ENCODE peak calls at places on chromosome 14, in four cellular contexts. One of them, this sample, is unnamed.

GRCh38 chr14:68628605-68629310 is 164.1 kb downstream of the ZFP36L1 start:
- DNase-seq in HTR-8/SVneo: no peak
- DNase-seq in natural killer cell: peak
- DNase-seq in ovary: no peak
- DNase-seq in this sample: peak

GRCh38 chr14:59283380-59283779 is 94.9 kb downstream of the DAAM1 start:
- DNase-seq in HTR-8/SVneo: no peak
- DNase-seq in natural killer cell: no peak
- DNase-seq in ovary: no peak
- DNase-seq in this sample: no peak

GRCh38 chr14:62308927-62309326 is 546.7 kb downstream of the SNAPC1 start:
- DNase-seq in HTR-8/SVneo: no peak
- DNase-seq in natural killer cell: no peak
- DNase-seq in ovary: no peak
- DNase-seq in this sample: no peak

GRCh38 chr14:21711360-21711961 is 37.8 kb upstream of the OR4E1 start:
- DNase-seq in HTR-8/SVneo: peak
- DNase-seq in natural killer cell: no peak
- DNase-seq in ovary: no peak
- DNase-seq in this sample: peak

GRCh38 chr14:34014936-34015335 is 64.1 kb upstream of the EGLN3 start:
- DNase-seq in HTR-8/SVneo: no peak
- DNase-seq in natural killer cell: no peak
- DNase-seq in ovary: no peak
- DNase-seq in this sample: no peak

GRCh38 chr14:102192840-102193502 is 53.3 kb downstream of the WDR20 start:
- DNase-seq in HTR-8/SVneo: no peak
- DNase-seq in natural killer cell: no peak
- DNase-seq in ovary: no peak
- DNase-seq in this sample: no peak

GRCh38 chr14:43052897-43053296 is 1446.2 kb downstream of the LRFN5 start:
- DNase-seq in HTR-8/SVneo: no peak
- DNase-seq in natural killer cell: no peak
- DNase-seq in ovary: no peak
- DNase-seq in this sample: no peak

GRCh38 chr14:68255697-68256178 is 436.2 kb downstream of the RAD51B start:
- DNase-seq in HTR-8/SVneo: no peak
- DNase-seq in natural killer cell: no peak
- DNase-seq in ovary: no peak
- DNase-seq in this sample: no peak

GRCh38 chr14:92039073-92039719 is 663 bp downstream of the TRIP11 start:
- DNase-seq in HTR-8/SVneo: peak
- DNase-seq in natural killer cell: no peak
- DNase-seq in ovary: no peak
- DNase-seq in this sample: peak

GRCh38 chr14:23185046-23185445 is 1.6 kb upstream of the SLC7A8 start:
- DNase-seq in HTR-8/SVneo: no peak
- DNase-seq in natural killer cell: no peak
- DNase-seq in ovary: no peak
- DNase-seq in this sample: no peak

GRCh38 chr14:101972126-101972785 is 7.9 kb downstream of the DYNC1H1 start:
- DNase-seq in HTR-8/SVneo: peak
- DNase-seq in natural killer cell: no peak
- DNase-seq in ovary: peak
- DNase-seq in this sample: peak

GRCh38 chr14:61145903-61146411 is 135.2 kb downstream of the TMEM30B start:
- DNase-seq in HTR-8/SVneo: no peak
- DNase-seq in natural killer cell: no peak
- DNase-seq in ovary: no peak
- DNase-seq in this sample: no peak

GRCh38 chr14:47722929-47723693 is 47.7 kb upstream of the MDGA2 start:
- DNase-seq in HTR-8/SVneo: no peak
- DNase-seq in natural killer cell: no peak
- DNase-seq in ovary: no peak
- DNase-seq in this sample: no peak

GRCh38 chr14:76848879-76849278 is 22.7 kb downstream of the LRRC74A start:
- DNase-seq in HTR-8/SVneo: no peak
- DNase-seq in natural killer cell: no peak
- DNase-seq in ovary: no peak
- DNase-seq in this sample: no peak

GRCh38 chr14:43872752-43873655 is 634.1 kb downstream of the FSCB start:
- DNase-seq in HTR-8/SVneo: no peak
- DNase-seq in natural killer cell: no peak
- DNase-seq in ovary: no peak
- DNase-seq in this sample: no peak

GRCh38 chr14:93343266-93343665 is 3.7 kb upstream of the COX8C start:
- DNase-seq in HTR-8/SVneo: no peak
- DNase-seq in natural killer cell: no peak
- DNase-seq in ovary: no peak
- DNase-seq in this sample: no peak

GRCh38 chr14:92880851-92881250 is 42.1 kb upstream of the CHGA start:
- DNase-seq in HTR-8/SVneo: peak
- DNase-seq in natural killer cell: no peak
- DNase-seq in ovary: no peak
- DNase-seq in this sample: peak

GRCh38 chr14:103522649-103523582 is at the start of gene CKB:
- DNase-seq in HTR-8/SVneo: peak
- DNase-seq in natural killer cell: no peak
- DNase-seq in ovary: peak
- DNase-seq in this sample: peak

GRCh38 chr14:32635103-32635719 is 303.5 kb upstream of the NPAS3 start:
- DNase-seq in HTR-8/SVneo: peak
- DNase-seq in natural killer cell: no peak
- DNase-seq in ovary: no peak
- DNase-seq in this sample: no peak

GRCh38 chr14:78875031-78875430 is 704.9 kb downstream of the NRXN3 start:
- DNase-seq in HTR-8/SVneo: no peak
- DNase-seq in natural killer cell: no peak
- DNase-seq in ovary: no peak
- DNase-seq in this sample: no peak

GRCh38 chr14:79369359-79370332 is 841.7 kb downstream of the DIO2 start:
- DNase-seq in HTR-8/SVneo: peak
- DNase-seq in natural killer cell: no peak
- DNase-seq in ovary: no peak
- DNase-seq in this sample: no peak

GRCh38 chr14:50714452-50715073 is 46.5 kb upstream of the SAV1 start:
- DNase-seq in HTR-8/SVneo: peak
- DNase-seq in natural killer cell: no peak
- DNase-seq in ovary: no peak
- DNase-seq in this sample: peak

GRCh38 chr14:77638738-77639137 is 22.3 kb upstream of the SPTLC2 start:
- DNase-seq in HTR-8/SVneo: peak
- DNase-seq in natural killer cell: no peak
- DNase-seq in ovary: no peak
- DNase-seq in this sample: no peak

GRCh38 chr14:59595071-59595470 is 18.5 kb upstream of the CCDC175 start:
- DNase-seq in HTR-8/SVneo: no peak
- DNase-seq in natural killer cell: no peak
- DNase-seq in ovary: no peak
- DNase-seq in this sample: no peak

GRCh38 chr14:36656769-36657408 is 4.8 kb upstream of the PAX9 start:
- DNase-seq in HTR-8/SVneo: no peak
- DNase-seq in natural killer cell: no peak
- DNase-seq in ovary: no peak
- DNase-seq in this sample: no peak

GRCh38 chr14:103385994-103386491 is 828 bp downstream of the MARK3 start:
- DNase-seq in HTR-8/SVneo: no peak
- DNase-seq in natural killer cell: peak
- DNase-seq in ovary: peak
- DNase-seq in this sample: peak

GRCh38 chr14:74838141-74838540 is 37.8 kb downstream of the PROX2 start:
- DNase-seq in HTR-8/SVneo: no peak
- DNase-seq in natural killer cell: no peak
- DNase-seq in ovary: no peak
- DNase-seq in this sample: no peak

GRCh38 chr14:76699901-76700590 is 61.2 kb upstream of the VASH1 start:
- DNase-seq in HTR-8/SVneo: no peak
- DNase-seq in natural killer cell: no peak
- DNase-seq in ovary: no peak
- DNase-seq in this sample: no peak

GRCh38 chr14:79254069-79254775 is 957.1 kb downstream of the DIO2 start:
- DNase-seq in HTR-8/SVneo: peak
- DNase-seq in natural killer cell: no peak
- DNase-seq in ovary: no peak
- DNase-seq in this sample: no peak

GRCh38 chr14:78835052-78835451 is 664.9 kb downstream of the NRXN3 start:
- DNase-seq in HTR-8/SVneo: no peak
- DNase-seq in natural killer cell: no peak
- DNase-seq in ovary: no peak
- DNase-seq in this sample: no peak

GRCh38 chr14:52695481-52696091 is at the start of gene ERO1A:
- DNase-seq in HTR-8/SVneo: peak
- DNase-seq in natural killer cell: peak
- DNase-seq in ovary: peak
- DNase-seq in this sample: no peak

GRCh38 chr14:68359862-68360552 is 432.9 kb downstream of the ZFP36L1 start:
- DNase-seq in HTR-8/SVneo: peak
- DNase-seq in natural killer cell: no peak
- DNase-seq in ovary: peak
- DNase-seq in this sample: no peak

GRCh38 chr14:88793259-88793625 is 489 bp upstream of the EML5 start:
- DNase-seq in HTR-8/SVneo: no peak
- DNase-seq in natural killer cell: no peak
- DNase-seq in ovary: no peak
- DNase-seq in this sample: no peak

GRCh38 chr14:81819344-81819743 is 285.7 kb upstream of the SEL1L start:
- DNase-seq in HTR-8/SVneo: no peak
- DNase-seq in natural killer cell: no peak
- DNase-seq in ovary: no peak
- DNase-seq in this sample: no peak

This sample was measured in HuH-7.5.